ENCODE peak calls at places on chromosomes 1 and 21, in six cellular contexts. G is Daoy; T is NCI-H1092; Y is CD4-positive, alpha-beta T cell; F is COR-L47; E is GM19239. B is an unnamed sample.

GRCh38 chr1:117959364-117959763 is 29.8 kb downstream of the WDR3 start:
- DNase-seq in G (peak), T (no peak), Y (no peak), F (no peak), E (no peak), B (no peak)

GRCh38 chr1:23810818-23811420 is 10.4 kb upstream of the GALE start:
- DNase-seq in G (peak), T (peak), Y (no peak), F (no peak), E (peak), B (no peak)

GRCh38 chr1:6509603-6510291 is 18.3 kb upstream of the PLEKHG5 start:
- DNase-seq in G (no peak), T (no peak), Y (no peak), F (no peak), E (no peak), B (no peak)

GRCh38 chr1:234281826-234282489 is 91.3 kb upstream of the COA6 start:
- DNase-seq in G (no peak), T (no peak), Y (no peak), F (no peak), E (no peak), B (peak)

GRCh38 chr1:222096883-222097282 is 355.0 kb upstream of the DUSP10 start:
- DNase-seq in G (no peak), T (no peak), Y (no peak), F (no peak), E (no peak), B (no peak)

GRCh38 chr1:32540589-32540988 is 1.4 kb downstream of the ZBTB8A start:
- DNase-seq in G (peak), T (no peak), Y (no peak), F (peak), E (no peak), B (no peak)

GRCh38 chr1:35894183-35894582 is 11.2 kb downstream of the AGO1 start:
- DNase-seq in G (peak), T (no peak), Y (no peak), F (no peak), E (peak), B (no peak)

GRCh38 chr1:156656779-156657160 is 14.9 kb downstream of the BCAN start:
- DNase-seq in G (no peak), T (no peak), Y (no peak), F (no peak), E (no peak), B (no peak)

GRCh38 chr21:37365657-37366487 is 701 bp upstream of the DYRK1A start:
- DNase-seq in G (peak), T (peak), Y (no peak), F (peak), E (no peak), B (peak)

GRCh38 chr1:14392161-14392886 is 206.2 kb upstream of the KAZN start:
- DNase-seq in G (peak), T (no peak), Y (no peak), F (no peak), E (no peak), B (peak)

GRCh38 chr1:198265073-198265661 is 108.4 kb downstream of the NEK7 start:
- DNase-seq in G (no peak), T (no peak), Y (no peak), F (no peak), E (no peak), B (no peak)

GRCh38 chr1:107964397-107965111 is 426 bp downstream of the VAV3 start:
- DNase-seq in G (peak), T (peak), Y (no peak), F (no peak), E (peak), B (peak)

GRCh38 chr21:21029159-21029558 is 30.9 kb downstream of the NCAM2 start:
- DNase-seq in G (no peak), T (no peak), Y (no peak), F (peak), E (no peak), B (no peak)

GRCh38 chr1:186978596-186979556 is 150.1 kb downstream of the PLA2G4A start:
- DNase-seq in G (peak), T (no peak), Y (no peak), F (no peak), E (no peak), B (no peak)

GRCh38 chr1:23591460-23592208 is 32.3 kb upstream of the ID3 start:
- DNase-seq in G (no peak), T (no peak), Y (no peak), F (no peak), E (no peak), B (no peak)

GRCh38 chr21:37270576-37271365 is 3.6 kb upstream of the VPS26C start:
- DNase-seq in G (no peak), T (no peak), Y (no peak), F (no peak), E (no peak), B (no peak)

GRCh38 chr1:100354971-100355394 is 2.7 kb downstream of the CDC14A start:
- DNase-seq in G (peak), T (no peak), Y (no peak), F (peak), E (no peak), B (peak)

GRCh38 chr1:214281902-214282695 is 1.1 kb downstream of the SMYD2 start:
- DNase-seq in G (peak), T (peak), Y (no peak), F (peak), E (no peak), B (no peak)

GRCh38 chr1:203426870-203427269 is 48.7 kb upstream of the PRELP start:
- DNase-seq in G (no peak), T (no peak), Y (no peak), F (no peak), E (no peak), B (no peak)

GRCh38 chr1:65681101-65681500 is 111.6 kb upstream of the PDE4B start:
- DNase-seq in G (peak), T (no peak), Y (no peak), F (no peak), E (no peak), B (no peak)

GRCh38 chr1:113701429-113701828 is 57.9 kb downstream of the PHTF1 start:
- DNase-seq in G (no peak), T (no peak), Y (no peak), F (no peak), E (no peak), B (no peak)

GRCh38 chr1:111420377-111420776 is 7.2 kb downstream of the OVGP1 start:
- DNase-seq in G (no peak), T (no peak), Y (no peak), F (no peak), E (no peak), B (no peak)

GRCh38 chr1:205677152-205677551 is 3.2 kb downstream of the SLC45A3 start:
- DNase-seq in G (no peak), T (no peak), Y (no peak), F (no peak), E (no peak), B (no peak)

GRCh38 chr1:32870615-32871363 is at the start of gene FNDC5:
- DNase-seq in G (no peak), T (peak), Y (no peak), F (no peak), E (no peak), B (no peak)

GRCh38 chr1:240999826-241000225 is 357.2 kb downstream of the RGS7 start:
- DNase-seq in G (peak), T (no peak), Y (no peak), F (no peak), E (no peak), B (no peak)

GRCh38 chr1:82565146-82565545 is 764.4 kb downstream of the ADGRL2 start:
- DNase-seq in G (peak), T (no peak), Y (no peak), F (no peak), E (no peak), B (no peak)

GRCh38 chr1:41739061-41739955 is 179.4 kb downstream of the HIVEP3 start:
- DNase-seq in G (peak), T (no peak), Y (peak), F (no peak), E (no peak), B (no peak)

GRCh38 chr1:205285391-205286101 is 36.0 kb downstream of the NUAK2 start:
- DNase-seq in G (peak), T (no peak), Y (peak), F (no peak), E (no peak), B (no peak)

GRCh38 chr1:100631015-100631521 is 88.5 kb upstream of the VCAM1 start:
- DNase-seq in G (peak), T (no peak), Y (no peak), F (no peak), E (no peak), B (no peak)

GRCh38 chr1:40665335-40666171 is at the start of gene RIMS3:
- DNase-seq in G (peak), T (peak), Y (peak), F (peak), E (peak), B (peak)

GRCh38 chr21:46390603-46391545 is 66.9 kb downstream of the PCNT start:
- DNase-seq in G (no peak), T (no peak), Y (no peak), F (no peak), E (no peak), B (no peak)

GRCh38 chr21:34126269-34126668 is 52.9 kb downstream of the MRPS6 start:
- DNase-seq in G (peak), T (no peak), Y (no peak), F (no peak), E (no peak), B (peak)

B was measured in retina.